ENCODE peak calls at places on chromosomes 7 and 10, in ten cellular contexts. O, L, A, C, N, H, M, T, K and Z are unnamed samples.

GRCh38 chr10:61486738-61487396 is 33.7 kb upstream of the TMEM26 start:
- DNase-seq in O (no peak), L (no peak), A (no peak), C (peak), N (no peak), H (peak), M (peak), T (no peak), K (peak), Z (peak)

GRCh38 chr7:24115661-24116060 is 168.3 kb upstream of the NPY start:
- DNase-seq in O (no peak), L (no peak), A (no peak), C (no peak), N (no peak), H (no peak), M (no peak), T (no peak), K (no peak), Z (no peak)

GRCh38 chr10:23341004-23341403 is 3.6 kb downstream of the C10orf67 start:
- DNase-seq in O (no peak), L (no peak), A (no peak), C (no peak), N (no peak), H (peak), M (no peak), T (no peak), K (no peak), Z (no peak)

GRCh38 chr7:19175241-19175640 is 30.0 kb upstream of the FERD3L start:
- DNase-seq in O (no peak), L (no peak), A (no peak), C (no peak), N (no peak), H (no peak), M (no peak), T (no peak), K (no peak), Z (no peak)

GRCh38 chr7:129553861-129554530 is 51.7 kb downstream of the SMKR1 start:
- DNase-seq in O (no peak), L (no peak), A (no peak), C (peak), N (no peak), H (peak), M (peak), T (no peak), K (peak), Z (no peak)

GRCh38 chr10:61733358-61733940 is 70.7 kb downstream of the CABCOCO1 start:
- DNase-seq in O (peak), L (no peak), A (no peak), C (peak), N (peak), H (peak), M (peak), T (peak), K (peak), Z (peak)

GRCh38 chr7:131826960-131827359 is 270.5 kb upstream of the PODXL start:
- DNase-seq in O (peak), L (no peak), A (no peak), C (peak), N (no peak), H (peak), M (no peak), T (no peak), K (no peak), Z (no peak)

GRCh38 chr10:114328278-114328812 is 76.0 kb downstream of the AFAP1L2 start:
- DNase-seq in O (no peak), L (no peak), A (no peak), C (no peak), N (no peak), H (no peak), M (no peak), T (no peak), K (no peak), Z (no peak)

GRCh38 chr7:50657341-50657873 is 92.2 kb upstream of the DDC start:
- DNase-seq in O (no peak), L (no peak), A (peak), C (peak), N (peak), H (peak), M (peak), T (peak), K (peak), Z (peak)

GRCh38 chr10:120734476-120735078 is 116.6 kb upstream of the WDR11 start:
- DNase-seq in O (no peak), L (no peak), A (no peak), C (no peak), N (no peak), H (no peak), M (no peak), T (no peak), K (no peak), Z (peak)

GRCh38 chr10:22894714-22895113 is 33.1 kb upstream of the ARMC3 start:
- DNase-seq in O (peak), L (no peak), A (peak), C (no peak), N (no peak), H (no peak), M (no peak), T (no peak), K (no peak), Z (no peak)

GRCh38 chr7:145036592-145037386 is 200.9 kb upstream of the TPK1 start:
- DNase-seq in O (peak), L (no peak), A (no peak), C (peak), N (peak), H (peak), M (peak), T (peak), K (peak), Z (peak)

GRCh38 chr10:89458289-89458688 is 43.9 kb downstream of the IFIT5 start:
- DNase-seq in O (peak), L (no peak), A (no peak), C (peak), N (no peak), H (peak), M (peak), T (no peak), K (peak), Z (peak)

GRCh38 chr7:121337398-121337797 is 8.6 kb downstream of the WNT16 start:
- DNase-seq in O (no peak), L (no peak), A (no peak), C (peak), N (no peak), H (peak), M (peak), T (no peak), K (no peak), Z (peak)

GRCh38 chr10:100998183-100998990 is 1.2 kb upstream of the LZTS2 start:
- DNase-seq in O (peak), L (peak), A (peak), C (peak), N (peak), H (peak), M (peak), T (peak), K (peak), Z (peak)

GRCh38 chr10:110852255-110852896 is 19.4 kb upstream of the PDCD4 start:
- DNase-seq in O (peak), L (no peak), A (no peak), C (no peak), N (no peak), H (peak), M (no peak), T (no peak), K (no peak), Z (no peak)

GRCh38 chr7:147052818-147053217 is 936.2 kb downstream of the CNTNAP2 start:
- DNase-seq in O (no peak), L (no peak), A (no peak), C (no peak), N (no peak), H (no peak), M (no peak), T (no peak), K (no peak), Z (no peak)

GRCh38 chr10:57692255-57692980 is 575.3 kb downstream of the IPMK start:
- DNase-seq in O (peak), L (no peak), A (no peak), C (peak), N (no peak), H (peak), M (peak), T (no peak), K (peak), Z (peak)

GRCh38 chr10:80410578-80411145 is 2.3 kb downstream of the PRXL2A start:
- DNase-seq in O (no peak), L (no peak), A (no peak), C (no peak), N (no peak), H (peak), M (no peak), T (no peak), K (no peak), Z (no peak)

GRCh38 chr7:155428171-155428834 is 29.6 kb upstream of the EN2 start:
- DNase-seq in O (no peak), L (peak), A (no peak), C (no peak), N (no peak), H (no peak), M (no peak), T (no peak), K (no peak), Z (no peak)

GRCh38 chr10:46106410-46107255 is 60.6 kb upstream of the MSMB start:
- DNase-seq in O (peak), L (peak), A (peak), C (peak), N (peak), H (peak), M (peak), T (peak), K (peak), Z (peak)

GRCh38 chr10:29598861-29599311 is 35.9 kb downstream of the SVIL start:
- DNase-seq in O (peak), L (no peak), A (no peak), C (peak), N (peak), H (peak), M (peak), T (peak), K (peak), Z (peak)

GRCh38 chr7:154438571-154438970 is 386.4 kb downstream of the DPP6 start:
- DNase-seq in O (no peak), L (no peak), A (no peak), C (no peak), N (no peak), H (no peak), M (no peak), T (no peak), K (no peak), Z (no peak)

GRCh38 chr7:139827042-139827441 is 2.0 kb upstream of the TBXAS1 start:
- DNase-seq in O (no peak), L (no peak), A (no peak), C (no peak), N (no peak), H (no peak), M (no peak), T (no peak), K (no peak), Z (no peak)
- TF ChIP-seq CTCF in O (no peak), L (no peak), A (peak), C (no peak), N (no peak), H (peak), M (no peak), T (no peak), K (no peak), Z (no peak)

GRCh38 chr7:3912291-3912690 is 611.2 kb downstream of the SDK1 start:
- DNase-seq in O (no peak), L (no peak), A (no peak), C (no peak), N (no peak), H (no peak), M (no peak), T (no peak), K (no peak), Z (no peak)

GRCh38 chr7:3914385-3914784 is 613.3 kb downstream of the SDK1 start:
- DNase-seq in O (no peak), L (no peak), A (no peak), C (no peak), N (no peak), H (no peak), M (peak), T (no peak), K (no peak), Z (no peak)

GRCh38 chr7:3909128-3909527 is 608.1 kb downstream of the SDK1 start:
- DNase-seq in O (no peak), L (no peak), A (no peak), C (no peak), N (no peak), H (no peak), M (no peak), T (no peak), K (no peak), Z (no peak)

GRCh38 chr7:3911685-3912084 is 610.6 kb downstream of the SDK1 start:
- DNase-seq in O (peak), L (no peak), A (no peak), C (no peak), N (no peak), H (no peak), M (peak), T (no peak), K (no peak), Z (no peak)

GRCh38 chr7:3910041-3910440 is 609.0 kb downstream of the SDK1 start:
- DNase-seq in O (no peak), L (no peak), A (no peak), C (no peak), N (no peak), H (no peak), M (no peak), T (no peak), K (peak), Z (no peak)
- H3K4me3 ChIP-seq in O (no peak), L (no peak), A (no peak), C (no peak), N (no peak), H (no peak), M (no peak), T (no peak), K (no peak), Z (no peak)

DNA sequence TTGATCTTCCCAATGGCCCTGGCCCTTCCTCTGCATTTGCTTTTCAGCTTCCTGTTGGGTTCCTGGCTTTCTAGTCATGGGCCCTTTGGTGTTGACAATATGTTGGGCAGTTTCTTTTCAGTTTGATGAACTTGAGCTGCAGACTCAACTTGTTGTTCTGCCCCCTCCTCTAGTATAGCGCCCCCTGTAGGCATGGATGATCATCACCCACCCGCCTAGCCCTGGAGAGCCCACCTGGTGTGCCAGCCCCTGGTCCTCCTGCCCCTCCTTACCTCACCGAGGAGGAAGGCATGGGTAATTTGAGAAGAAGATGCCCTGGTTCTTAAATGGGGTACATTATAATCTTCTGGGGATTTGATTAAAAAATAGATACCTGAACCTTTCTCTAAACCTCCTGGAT is 271.2 kb downstream of the SNX10 start:
- DNase-seq in O (no peak), L (no peak), A (no peak), C (no peak), N (no peak), H (no peak), M (no peak), T (no peak), K (no peak), Z (no peak)
- TF ChIP-seq CTCF in O (no peak), L (no peak), A (no peak), C (no peak), N (no peak), H (no peak), M (no peak), T (no peak), K (no peak), Z (no peak)

GRCh38 chr7:113424463-113424862 is 306.1 kb upstream of the SMIM30 start:
- DNase-seq in O (no peak), L (no peak), A (no peak), C (no peak), N (no peak), H (no peak), M (no peak), T (no peak), K (no peak), Z (no peak)

GRCh38 chr7:113421696-113422330 is 303.5 kb upstream of the SMIM30 start:
- DNase-seq in O (peak), L (peak), A (peak), C (peak), N (peak), H (peak), M (peak), T (peak), K (peak), Z (peak)
- H3K4me3 ChIP-seq in O (no peak), L (no peak), A (no peak), C (no peak), N (no peak), H (no peak), M (no peak), T (no peak), K (no peak), Z (no peak)

GRCh38 chr10:122154733-122155366 is 116.2 kb upstream of the BTBD16 start:
- DNase-seq in O (peak), L (peak), A (peak), C (peak), N (peak), H (peak), M (peak), T (no peak), K (peak), Z (peak)
- TF ChIP-seq CTCF in O (no peak), L (no peak), A (no peak), C (peak), N (no peak), H (peak), M (no peak), T (no peak), K (peak), Z (no peak)